ENCODE peak calls at places on chromosomes 5 and 9, in seven cellular contexts. One of them, this sample, is unnamed.

GRCh38 chr9:127283917-127284316 is 19.3 kb downstream of the GARNL3 start:
- DNase-seq in mucosa of descending colon: peak
- DNase-seq in ovary: no peak
- DNase-seq in AG04450: no peak
- DNase-seq in hepatocyte: peak
- DNase-seq in Calu3: peak
- DNase-seq in heart right ventricle: no peak
- DNase-seq in this sample: no peak

GRCh38 chr9:77714077-77714549 is 66.0 kb upstream of the GNA14 start:
- DNase-seq in hepatocyte: peak
- DNase-seq in mucosa of descending colon: no peak
- DNase-seq in heart right ventricle: no peak
- DNase-seq in AG04450: no peak
- DNase-seq in ovary: no peak
- DNase-seq in Calu3: no peak
- DNase-seq in this sample: no peak

GRCh38 chr5:51378778-51379652 is 4.2 kb upstream of the ISL1 start:
- DNase-seq in hepatocyte: no peak
- DNase-seq in heart right ventricle: no peak
- DNase-seq in mucosa of descending colon: no peak
- DNase-seq in ovary: no peak
- DNase-seq in AG04450: no peak
- DNase-seq in Calu3: peak
- DNase-seq in this sample: no peak

GRCh38 chr5:135038829-135039525 is 4.9 kb upstream of the PITX1 start:
- DNase-seq in AG04450: no peak
- DNase-seq in heart right ventricle: no peak
- DNase-seq in Calu3: peak
- DNase-seq in mucosa of descending colon: no peak
- DNase-seq in ovary: no peak
- DNase-seq in hepatocyte: no peak
- DNase-seq in this sample: no peak

GRCh38 chr5:24749701-24750100 is 104.9 kb upstream of the CDH10 start:
- DNase-seq in mucosa of descending colon: no peak
- DNase-seq in heart right ventricle: no peak
- DNase-seq in Calu3: no peak
- DNase-seq in hepatocyte: no peak
- DNase-seq in ovary: no peak
- DNase-seq in AG04450: no peak
- DNase-seq in this sample: no peak

GRCh38 chr9:14141736-14142135 is 172.2 kb downstream of the NFIB start:
- DNase-seq in hepatocyte: no peak
- DNase-seq in mucosa of descending colon: no peak
- DNase-seq in heart right ventricle: no peak
- DNase-seq in ovary: no peak
- DNase-seq in Calu3: no peak
- DNase-seq in AG04450: no peak
- DNase-seq in this sample: no peak

GRCh38 chr5:126355940-126356339 is 67.3 kb upstream of the GRAMD2B start:
- DNase-seq in heart right ventricle: no peak
- DNase-seq in Calu3: no peak
- DNase-seq in hepatocyte: no peak
- DNase-seq in ovary: no peak
- DNase-seq in AG04450: no peak
- DNase-seq in mucosa of descending colon: no peak
- DNase-seq in this sample: no peak

GRCh38 chr5:80360914-80361444 is 41.2 kb downstream of the SPZ1 start:
- DNase-seq in mucosa of descending colon: no peak
- DNase-seq in ovary: no peak
- DNase-seq in hepatocyte: no peak
- DNase-seq in heart right ventricle: no peak
- DNase-seq in AG04450: no peak
- DNase-seq in Calu3: no peak
- DNase-seq in this sample: no peak

GRCh38 chr9:27367922-27368316 is 71.0 kb upstream of the EQTN start:
- DNase-seq in AG04450: no peak
- DNase-seq in ovary: peak
- DNase-seq in hepatocyte: no peak
- DNase-seq in mucosa of descending colon: no peak
- DNase-seq in Calu3: no peak
- DNase-seq in heart right ventricle: no peak
- DNase-seq in this sample: no peak

GRCh38 chr5:123122273-123122672 is 33.2 kb downstream of the PRDM6 start:
- DNase-seq in Calu3: no peak
- DNase-seq in AG04450: no peak
- DNase-seq in hepatocyte: no peak
- DNase-seq in heart right ventricle: no peak
- DNase-seq in ovary: no peak
- DNase-seq in mucosa of descending colon: no peak
- DNase-seq in this sample: no peak

GRCh38 chr5:132055808-132056609 is 4.4 kb upstream of the IL3 start:
- DNase-seq in hepatocyte: no peak
- DNase-seq in ovary: peak
- DNase-seq in Calu3: no peak
- DNase-seq in AG04450: no peak
- DNase-seq in heart right ventricle: no peak
- DNase-seq in mucosa of descending colon: no peak
- DNase-seq in this sample: no peak

GRCh38 chr5:62354028-62354874 is 48.2 kb downstream of the KIF2A start:
- DNase-seq in heart right ventricle: no peak
- DNase-seq in mucosa of descending colon: peak
- DNase-seq in ovary: no peak
- DNase-seq in Calu3: peak
- DNase-seq in AG04450: peak
- DNase-seq in hepatocyte: peak
- DNase-seq in this sample: peak

GRCh38 chr5:68041293-68041692 is 174.3 kb upstream of the PIK3R1 start:
- DNase-seq in heart right ventricle: peak
- DNase-seq in AG04450: no peak
- DNase-seq in mucosa of descending colon: no peak
- DNase-seq in hepatocyte: no peak
- DNase-seq in ovary: no peak
- DNase-seq in Calu3: no peak
- DNase-seq in this sample: no peak

GRCh38 chr9:131585375-131585774 is 40.1 kb downstream of the PRRT1B start:
- DNase-seq in AG04450: no peak
- DNase-seq in ovary: no peak
- DNase-seq in hepatocyte: no peak
- DNase-seq in mucosa of descending colon: no peak
- DNase-seq in heart right ventricle: no peak
- DNase-seq in Calu3: no peak
- DNase-seq in this sample: no peak

GRCh38 chr5:139710370-139711066 is 62.4 kb downstream of the CXXC5 start:
- DNase-seq in hepatocyte: peak
- DNase-seq in AG04450: no peak
- DNase-seq in heart right ventricle: peak
- DNase-seq in ovary: peak
- DNase-seq in mucosa of descending colon: peak
- DNase-seq in Calu3: peak
- DNase-seq in this sample: peak

GRCh38 chr9:122975196-122975595 is 34.4 kb downstream of the RABGAP1 start:
- DNase-seq in mucosa of descending colon: no peak
- DNase-seq in AG04450: no peak
- DNase-seq in heart right ventricle: no peak
- DNase-seq in ovary: no peak
- DNase-seq in Calu3: no peak
- DNase-seq in hepatocyte: no peak
- DNase-seq in this sample: no peak

DNA sequence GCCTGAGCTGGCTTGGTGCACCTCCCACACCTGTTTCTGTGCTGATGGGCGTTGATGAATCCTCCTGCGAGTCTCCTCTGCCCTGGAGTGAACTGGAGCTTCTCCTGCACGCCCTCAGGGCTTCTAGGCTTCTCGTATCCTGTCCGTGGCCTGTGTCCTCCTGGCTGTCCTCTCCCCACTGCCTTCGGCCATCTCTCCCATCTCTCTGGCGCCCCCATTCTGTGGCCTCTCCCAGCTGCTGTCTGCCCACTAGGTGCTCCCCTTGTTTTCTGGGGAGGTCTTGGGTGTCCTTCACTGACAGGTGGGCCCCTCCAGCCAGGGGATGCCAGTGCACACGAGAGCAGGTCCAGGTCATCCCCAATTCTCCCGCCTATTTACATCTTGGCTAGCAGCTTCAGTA is 28.8 kb downstream of the AHRR start:
- DNase-seq in Calu3: no peak
- DNase-seq in mucosa of descending colon: no peak
- DNase-seq in hepatocyte: peak
- DNase-seq in AG04450: no peak
- DNase-seq in heart right ventricle: no peak
- DNase-seq in ovary: no peak
- DNase-seq in this sample: peak
- TF ChIP-seq CTCF in Calu3: peak
- TF ChIP-seq CTCF in mucosa of descending colon: no peak
- TF ChIP-seq CTCF in hepatocyte: no peak
- TF ChIP-seq CTCF in AG04450: no peak
- TF ChIP-seq CTCF in heart right ventricle: no peak
- TF ChIP-seq CTCF in ovary: no peak
- TF ChIP-seq CTCF in this sample: peak

DNA sequence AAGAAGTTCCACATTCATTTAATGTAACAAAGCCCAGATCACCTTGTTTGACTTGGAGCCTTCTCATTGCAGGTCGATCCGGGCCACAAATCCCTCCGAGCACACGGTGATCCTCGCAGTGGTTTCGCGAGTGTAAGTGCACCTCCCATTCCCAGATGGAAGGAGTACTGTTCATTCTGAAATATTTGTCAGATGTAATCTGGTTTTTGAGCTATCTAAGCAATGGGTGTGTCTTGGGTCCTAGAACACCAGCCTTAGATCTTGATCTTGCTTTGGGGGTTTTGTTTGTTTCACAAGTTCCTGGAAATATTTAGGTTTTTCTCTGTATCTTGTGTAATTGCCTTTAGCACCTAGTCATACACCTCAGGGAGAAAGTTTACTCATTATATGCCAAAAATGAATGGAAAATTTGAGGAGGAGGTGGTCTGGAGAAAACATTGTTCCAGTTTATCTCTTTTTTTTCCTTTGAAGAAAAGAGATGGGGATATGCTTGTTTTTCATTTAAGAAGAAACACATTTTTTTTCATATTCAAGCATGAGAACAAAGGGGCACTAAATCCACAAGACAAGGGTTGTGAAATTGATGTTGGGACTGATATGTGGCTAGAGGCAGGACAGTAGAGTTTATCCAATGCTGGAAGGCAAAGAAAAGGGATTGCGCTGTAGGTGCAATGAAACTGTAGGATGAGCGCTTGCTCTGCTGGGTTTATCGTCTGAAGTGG is 118.6 kb downstream of the PDE8B start:
- DNase-seq in mucosa of descending colon: no peak
- DNase-seq in ovary: no peak
- DNase-seq in heart right ventricle: no peak
- DNase-seq in Calu3: no peak
- DNase-seq in hepatocyte: no peak
- DNase-seq in AG04450: no peak
- DNase-seq in this sample: no peak
- TF ChIP-seq CTCF in mucosa of descending colon: no peak
- TF ChIP-seq CTCF in ovary: no peak
- TF ChIP-seq CTCF in heart right ventricle: no peak
- TF ChIP-seq CTCF in Calu3: no peak
- TF ChIP-seq CTCF in hepatocyte: no peak
- TF ChIP-seq CTCF in AG04450: no peak
- TF ChIP-seq CTCF in this sample: no peak

GRCh38 chr9:33374634-33375237 is 27.6 kb downstream of the AQP7 start:
- DNase-seq in AG04450: peak
- DNase-seq in hepatocyte: peak
- DNase-seq in Calu3: peak
- DNase-seq in ovary: peak
- DNase-seq in heart right ventricle: no peak
- DNase-seq in mucosa of descending colon: peak
- DNase-seq in this sample: peak

GRCh38 chr9:33374190-33374589 is 28.2 kb downstream of the AQP7 start:
- DNase-seq in hepatocyte: no peak
- DNase-seq in AG04450: no peak
- DNase-seq in Calu3: no peak
- DNase-seq in mucosa of descending colon: no peak
- DNase-seq in ovary: no peak
- DNase-seq in heart right ventricle: no peak
- DNase-seq in this sample: no peak

GRCh38 chr9:33375841-33376321 is 26.5 kb downstream of the AQP7 start:
- DNase-seq in ovary: peak
- DNase-seq in mucosa of descending colon: no peak
- DNase-seq in Calu3: no peak
- DNase-seq in heart right ventricle: no peak
- DNase-seq in AG04450: no peak
- DNase-seq in hepatocyte: no peak
- DNase-seq in this sample: no peak

GRCh38 chr9:33377089-33377715 is 25.2 kb downstream of the AQP7 start:
- DNase-seq in Calu3: no peak
- DNase-seq in ovary: no peak
- DNase-seq in AG04450: no peak
- DNase-seq in hepatocyte: no peak
- DNase-seq in mucosa of descending colon: no peak
- DNase-seq in heart right ventricle: no peak
- DNase-seq in this sample: no peak

DNA sequence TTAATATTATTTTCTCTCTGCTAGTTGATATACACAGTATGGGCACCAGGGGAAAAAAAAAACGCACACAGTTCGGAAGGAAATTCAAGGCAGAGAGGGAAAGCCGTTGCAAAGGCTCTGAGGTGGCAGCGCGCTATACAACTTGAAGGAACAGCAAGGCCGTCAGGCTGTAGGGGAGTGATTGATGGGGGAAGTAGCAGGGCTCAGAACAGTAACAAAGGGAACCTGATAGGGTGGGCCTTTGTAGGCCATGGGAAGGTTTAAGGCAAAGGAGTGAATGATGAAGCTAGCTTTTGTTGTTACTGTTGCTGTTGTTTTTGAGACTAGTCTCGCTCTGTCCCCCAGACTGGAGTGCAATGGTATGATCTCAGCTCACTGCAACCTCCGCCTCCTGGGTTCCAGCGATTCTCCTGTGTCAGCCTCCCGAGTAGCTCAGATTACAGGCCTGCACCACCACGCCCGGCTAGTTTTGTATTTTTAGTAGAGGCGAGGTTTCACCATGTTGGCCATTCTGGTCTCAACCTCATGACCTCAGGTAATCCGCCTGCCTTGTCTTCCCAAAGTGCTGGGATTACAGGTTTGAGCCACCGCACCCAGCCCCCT is 27.0 kb downstream of the AQP7 start:
- DNase-seq in mucosa of descending colon: no peak
- DNase-seq in Calu3: no peak
- DNase-seq in AG04450: no peak
- DNase-seq in heart right ventricle: no peak
- DNase-seq in hepatocyte: peak
- DNase-seq in ovary: no peak
- DNase-seq in this sample: no peak
- TF ChIP-seq CTCF in mucosa of descending colon: no peak
- TF ChIP-seq CTCF in Calu3: no peak
- TF ChIP-seq CTCF in AG04450: no peak
- TF ChIP-seq CTCF in heart right ventricle: no peak
- TF ChIP-seq CTCF in hepatocyte: no peak
- TF ChIP-seq CTCF in ovary: no peak
- TF ChIP-seq CTCF in this sample: no peak

DNA sequence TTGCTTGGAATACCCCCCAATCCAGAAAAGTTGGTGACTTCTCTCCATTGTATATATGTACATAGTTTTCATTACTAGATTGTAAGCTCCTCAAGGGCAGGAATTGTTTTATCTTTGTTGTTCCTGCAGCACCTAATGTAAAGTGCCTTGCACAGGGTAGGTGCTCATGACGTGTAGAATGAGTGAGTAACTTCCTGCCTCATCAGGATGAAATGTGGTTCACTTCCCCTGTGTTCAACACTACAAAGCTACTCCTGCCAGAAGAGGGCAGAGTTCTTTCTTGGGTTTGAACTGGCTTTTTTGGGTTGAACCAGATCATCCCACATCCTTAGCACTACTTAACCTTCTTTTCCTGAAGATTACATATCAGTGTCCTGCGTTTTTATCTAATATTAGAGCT is 23.9 kb downstream of the GTF3C4 start:
- DNase-seq in Calu3: no peak
- DNase-seq in mucosa of descending colon: peak
- DNase-seq in heart right ventricle: no peak
- DNase-seq in AG04450: no peak
- DNase-seq in ovary: no peak
- DNase-seq in hepatocyte: no peak
- DNase-seq in this sample: no peak
- TF ChIP-seq CTCF in Calu3: no peak
- TF ChIP-seq CTCF in mucosa of descending colon: no peak
- TF ChIP-seq CTCF in heart right ventricle: no peak
- TF ChIP-seq CTCF in AG04450: peak
- TF ChIP-seq CTCF in ovary: no peak
- TF ChIP-seq CTCF in hepatocyte: no peak
- TF ChIP-seq CTCF in this sample: peak